ENCODE peak calls at places on chromosome 6, in seven cellular contexts. U is fibroblast of lung, G is aorta, Q is SK-N-SH, X is GM23338, M is endodermal cell, Z is small intestine. H is an unnamed sample.

GRCh38 chr6:169539176-169539897 is 162.5 kb downstream of the WDR27 start:
- DNase-seq in U (peak; percentile 34), G (no peak), Q (no peak), X (no peak), M (no peak), Z (no peak), H (no peak)

GRCh38 chr6:37210313-37210898 is 40.5 kb downstream of the PIM1 start:
- DNase-seq in U (peak; percentile 87), G (peak; percentile 65), Q (peak; percentile 77), X (peak; percentile 94), M (peak; percentile 93), Z (peak; percentile 88), H (no peak)

GRCh38 chr6:108710046-108710445 is 138.2 kb upstream of the ARMC2 start:
- DNase-seq in U (no peak), G (no peak), Q (no peak), X (no peak), M (no peak), Z (no peak), H (no peak)

GRCh38 chr6:170584181-170584953 is at the start of gene PDCD2:
- DNase-seq in U (peak; percentile 86), G (peak; percentile 96), Q (peak; percentile 96), X (peak; percentile 98), M (peak; percentile 97), Z (peak; percentile 95), H (peak; percentile 94)

GRCh38 chr6:157430834-157431233 is 49.8 kb downstream of the ZDHHC14 start:
- DNase-seq in U (no peak), G (no peak), Q (no peak), X (no peak), M (no peak), Z (no peak), H (no peak)

GRCh38 chr6:15770347-15771143 is 107.7 kb upstream of the DTNBP1 start:
- DNase-seq in U (peak; percentile 7), G (no peak), Q (no peak), X (no peak), M (peak; percentile 45), Z (no peak), H (no peak)

GRCh38 chr6:136069119-136069518 is 181.0 kb downstream of the MTFR2 start:
- DNase-seq in U (peak; percentile 86), G (no peak), Q (no peak), X (no peak), M (no peak), Z (no peak), H (no peak)

GRCh38 chr6:142413111-142413510 is 111.3 kb downstream of the ADGRG6 start:
- DNase-seq in U (no peak), G (no peak), Q (no peak), X (no peak), M (no peak), Z (no peak), H (no peak)

GRCh38 chr6:92589970-92590369 is 829.4 kb downstream of the EPHA7 start:
- DNase-seq in U (peak; percentile 34), G (no peak), Q (no peak), X (no peak), M (no peak), Z (no peak), H (no peak)

DNA sequence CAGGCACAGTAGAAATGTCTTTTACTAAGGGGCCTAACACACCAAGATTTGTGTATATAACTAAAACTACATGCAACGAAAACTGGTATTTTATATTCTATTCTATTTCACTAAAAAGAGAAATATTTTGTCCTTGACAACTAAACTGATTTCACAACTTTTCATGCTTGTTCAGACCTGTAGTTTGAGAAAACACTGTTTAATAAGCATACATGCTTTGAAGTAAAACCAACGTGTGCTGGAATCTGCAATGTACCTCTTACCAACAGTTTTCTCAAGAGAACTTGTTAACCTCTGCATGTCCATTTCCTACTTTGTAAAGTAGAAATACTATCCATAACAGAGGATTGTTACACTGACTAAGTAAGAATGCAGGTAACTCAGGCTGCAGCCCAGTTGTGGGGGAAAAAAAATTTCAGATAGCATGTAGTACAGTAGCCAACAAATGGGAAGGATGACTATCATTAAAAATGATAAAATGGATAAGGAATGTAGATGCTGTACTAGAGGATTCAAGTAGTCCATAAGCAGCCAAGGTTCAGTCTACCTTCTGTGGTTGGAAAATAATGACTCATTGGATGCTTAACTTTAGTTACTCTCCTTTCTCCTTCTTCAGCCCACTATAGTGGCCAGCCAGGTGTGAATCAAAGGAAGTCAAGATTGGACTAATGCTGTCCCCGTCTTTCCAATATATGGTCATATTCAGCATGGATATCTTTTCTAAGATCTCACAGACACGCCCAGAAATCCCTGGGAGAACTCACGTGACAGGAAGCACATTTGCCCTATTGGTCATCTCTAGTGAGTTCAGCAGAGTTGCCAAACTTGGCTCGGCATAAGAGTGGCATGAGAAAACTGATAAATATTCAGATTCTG is 65.2 kb downstream of the HFE start:
- DNase-seq in U (no peak), G (no peak), Q (no peak), X (no peak), M (no peak), Z (peak; percentile 19), H (no peak)
- H3K27ac ChIP-seq in U (no peak overlapping the region), G (no peak overlapping the region), Q (no peak overlapping the region), X (no peak overlapping the region), M (no peak overlapping the region), Z (no peak overlapping the region), H (no peak overlapping the region)

GRCh38 chr6:106165885-106166485 is 79.8 kb downstream of the PRDM1 start:
- DNase-seq in U (peak; percentile 66), G (no peak), Q (no peak), X (no peak), M (peak; percentile 28), Z (no peak), H (no peak)
- H3K4me3 ChIP-seq in U (no peak overlapping the region), G (no peak overlapping the region), Q (no peak overlapping the region), X (no peak overlapping the region), M (no peak overlapping the region), Z (no peak overlapping the region), H (no peak overlapping the region)

GRCh38 chr6:144294016-144294415 is 8.9 kb downstream of the UTRN start:
- DNase-seq in U (peak; percentile 91), G (no peak), Q (no peak), X (no peak), M (no peak), Z (no peak), H (no peak)
- H3K27ac ChIP-seq in U (peak overlapping the region; percentile 46), G (no peak overlapping the region), Q (peak overlapping the region; percentile 72), X (no peak overlapping the region), M (no peak overlapping the region), Z (no peak overlapping the region), H (no peak overlapping the region)

DNA sequence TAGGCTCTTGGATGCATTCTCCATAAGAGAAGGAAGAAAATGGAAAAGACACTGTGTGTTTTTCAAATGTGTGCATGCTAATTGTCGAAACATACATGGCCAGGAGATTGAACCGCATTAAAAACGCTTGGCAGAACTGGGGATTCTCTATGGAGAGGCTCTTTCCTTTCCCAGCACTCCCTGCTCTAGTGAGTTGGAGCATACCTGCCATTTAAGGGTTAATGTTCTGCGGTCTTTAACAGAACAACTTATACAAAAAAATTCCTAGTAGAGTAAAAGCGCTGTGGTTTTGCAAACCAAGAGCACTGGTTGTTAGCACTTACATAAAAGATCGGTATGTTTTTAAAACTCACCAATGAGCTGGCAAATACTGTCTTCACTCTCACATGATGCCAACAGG is 1.6 kb downstream of the TAGAP start:
- DNase-seq in U (no peak), G (no peak), Q (no peak), X (no peak), M (no peak), Z (peak; percentile 69), H (no peak)
- H3K4me3 ChIP-seq in U (no peak overlapping the region), G (no peak overlapping the region), Q (no peak overlapping the region), X (no peak overlapping the region), M (no peak overlapping the region), Z (peak overlapping the region; percentile 30), H (peak overlapping the region; percentile 44)

GRCh38 chr6:25138697-25139051 is 140.5 kb upstream of the CARMIL1 start:
- DNase-seq in U (peak; percentile 81), G (no peak), Q (no peak), X (no peak), M (no peak), Z (peak; percentile 31), H (no peak)
- H3K27ac ChIP-seq in U (peak overlapping the region; percentile 89), G (no peak overlapping the region), Q (peak overlapping the region; percentile 79), X (no peak overlapping the region), M (no peak overlapping the region), Z (peak overlapping the region; percentile 83), H (peak overlapping the region; percentile 97)

GRCh38 chr6:51844391-51844735 is 243.1 kb downstream of the PKHD1 start:
- DNase-seq in U (no peak), G (no peak), Q (peak; percentile 55), X (peak; percentile 54), M (peak; percentile 56), Z (no peak), H (no peak)

GRCh38 chr6:51841656-51842055 is 245.8 kb downstream of the PKHD1 start:
- DNase-seq in U (no peak), G (no peak), Q (no peak), X (peak; percentile 32), M (peak; percentile 53), Z (no peak), H (no peak)

GRCh38 chr6:51843470-51844390 is 243.7 kb downstream of the PKHD1 start:
- DNase-seq in U (no peak), G (no peak), Q (peak; percentile 9), X (no peak), M (no peak), Z (no peak), H (no peak)

GRCh38 chr6:51842066-51842465 is 245.3 kb downstream of the PKHD1 start:
- DNase-seq in U (no peak), G (no peak), Q (no peak), X (no peak), M (no peak), Z (no peak), H (no peak)

DNA sequence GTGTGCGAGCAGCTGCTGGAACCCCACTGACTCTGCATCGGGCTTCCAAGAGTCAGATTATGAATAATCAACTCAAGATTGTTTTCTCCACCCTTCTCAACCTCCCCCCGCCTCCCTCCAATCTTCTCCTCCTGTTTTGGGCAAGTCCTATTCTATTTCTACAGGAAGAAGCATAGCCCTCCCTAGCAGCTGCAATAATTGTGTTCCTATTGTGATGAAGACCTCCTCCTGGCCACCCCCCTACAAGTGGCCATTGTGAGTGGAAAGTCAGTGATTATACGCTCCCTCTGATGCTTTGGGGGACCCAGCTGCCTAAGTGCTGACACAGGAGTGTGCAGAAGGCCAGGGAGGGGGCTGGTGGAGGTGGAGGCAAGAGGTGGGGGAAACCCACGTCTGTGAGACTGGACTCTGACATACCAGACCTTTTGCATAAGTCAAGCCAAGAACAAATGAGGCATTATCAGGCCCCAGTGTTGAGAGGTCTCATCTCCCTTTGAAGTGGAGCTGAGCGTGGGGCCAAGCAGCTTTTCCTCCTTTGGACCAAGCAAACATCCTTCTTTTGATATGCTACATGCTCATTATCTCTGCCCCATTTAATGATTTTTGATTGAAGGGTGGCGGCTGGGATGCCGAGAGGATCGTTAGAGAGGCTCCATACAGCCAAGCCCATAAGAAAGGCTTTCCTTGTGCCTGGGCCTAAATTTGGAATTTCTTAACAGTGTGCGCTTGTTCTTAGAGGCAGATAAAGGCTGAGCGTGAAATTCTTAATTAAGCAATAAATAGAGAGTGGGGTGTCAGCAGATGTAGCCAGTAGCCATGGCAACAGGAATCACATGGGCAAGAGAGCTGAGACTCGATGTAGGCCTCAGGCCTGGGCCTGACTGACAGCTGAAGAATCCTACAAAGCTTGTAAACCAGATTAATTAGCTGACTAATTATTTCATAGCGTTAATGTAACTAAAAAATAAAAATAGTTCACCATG is 244.6 kb downstream of the PKHD1 start:
- DNase-seq in U (no peak), G (no peak), Q (no peak), X (no peak), M (no peak), Z (no peak), H (no peak)
- H3K4me3 ChIP-seq in U (no peak overlapping the region), G (no peak overlapping the region), Q (no peak overlapping the region), X (no peak overlapping the region), M (no peak overlapping the region), Z (no peak overlapping the region), H (no peak overlapping the region)

H was measured in coronary artery.